ENCODE peak calls at places on chromosome 20, in six cellular contexts. I, X, L, N, F and W are unnamed samples.

GRCh38 chr20:20872420-20872819 is 160.0 kb upstream of the RALGAPA2 start:
- DNase-seq in I (no peak), F (no peak), X (no peak), L (peak; percentile 29), N (no peak), W (no peak)

GRCh38 chr20:38201356-38201755 is 36.3 kb upstream of the TGM2 start:
- DNase-seq in I (peak; percentile 65), X (no peak), L (peak; percentile 77), F (peak; percentile 82), N (no peak), W (peak; percentile 98)

GRCh38 chr20:38196016-38196415 is 30.9 kb upstream of the TGM2 start:
- DNase-seq in F (no peak), I (no peak), X (no peak), L (no peak), N (no peak), W (peak; percentile 34)

GRCh38 chr20:41177636-41178035 is 40.3 kb downstream of the PLCG1 start:
- DNase-seq in L (peak; percentile 84), I (peak; percentile 80), F (no peak), X (no peak), N (no peak), W (peak; percentile 84)

GRCh38 chr20:29876911-29877285 is 1380.6 kb upstream of the DEFB115 start:
- DNase-seq in L (peak; percentile 11), F (peak; percentile 97), N (no peak), I (no peak), X (no peak), W (no peak)

GRCh38 chr20:35883341-35883777 is 70.9 kb downstream of the SCAND1 start:
- DNase-seq in L (peak; percentile 15), I (no peak), F (no peak), N (no peak), X (no peak), W (no peak)

GRCh38 chr20:39045676-39046075 is 83.5 kb downstream of the DHX35 start:
- DNase-seq in F (no peak), I (no peak), N (no peak), L (no peak), X (no peak), W (no peak)

GRCh38 chr20:48787861-48788375 is 39.9 kb downstream of the PREX1 start:
- DNase-seq in N (no peak), I (peak; percentile 49), L (peak; percentile 48), F (peak; percentile 22), X (no peak), W (peak; percentile 69)

GRCh38 chr20:43942661-43943285 is 28.1 kb downstream of the TOX2 start:
- DNase-seq in I (peak; percentile 64), F (no peak), L (peak; percentile 45), N (no peak), X (no peak), W (no peak)

GRCh38 chr20:59985864-59986263 is 27.6 kb downstream of the CDH26 start:
- DNase-seq in F (no peak), X (no peak), N (no peak), I (no peak), L (no peak), W (no peak)

GRCh38 chr20:60283281-60283680 is 325.1 kb downstream of the CDH26 start:
- DNase-seq in I (peak; percentile 22), L (no peak), X (no peak), N (no peak), F (no peak), W (no peak)